ENCODE peak calls at places on chromosomes 1 and 21, in eight cellular contexts. S is NCI-H524; Y is hepatocyte; H is T47D; W is stimulated activated naive CD8-positive, alpha-beta T cell treated with anti-CD3 and anti-CD28 coated beads, Interleukin-15, amount 100 ng/mL, for 72 hours; F is lung; A is sigmoid colon; P is mammary epithelial cell. K is an unnamed sample.

GRCh38 chr1:12135612-12136011 is 31.2 kb upstream of the TNFRSF1B start:
- DNase-seq in S (no peak), Y (no peak), H (no peak), W (no peak), F (no peak), A (peak), P (peak), K (no peak)

GRCh38 chr1:205748398-205749093 is 1.4 kb downstream of the NUCKS1 start:
- DNase-seq in S (peak), Y (peak), H (peak), W (peak), F (no peak), A (no peak), P (peak), K (no peak)

GRCh38 chr1:6111571-6111970 is 65.9 kb downstream of the KCNAB2 start:
- DNase-seq in S (peak), Y (no peak), H (no peak), W (no peak), F (no peak), A (peak), P (peak), K (no peak)

GRCh38 chr1:38561699-38562098 is 297.9 kb downstream of the RRAGC start:
- DNase-seq in S (no peak), Y (no peak), H (no peak), W (no peak), F (no peak), A (no peak), P (no peak), K (no peak)

GRCh38 chr21:43880111-43880985 is 15.3 kb downstream of the AGPAT3 start:
- DNase-seq in S (peak), Y (no peak), H (peak), W (no peak), F (peak), A (no peak), P (peak), K (no peak)

GRCh38 chr1:117631361-117631760 is 25.5 kb downstream of the TENT5C start:
- DNase-seq in S (no peak), Y (peak), H (peak), W (no peak), F (peak), A (no peak), P (no peak), K (no peak)

GRCh38 chr1:21669287-21670058 is at the start of gene RAP1GAP:
- DNase-seq in S (peak), Y (peak), H (no peak), W (no peak), F (no peak), A (peak), P (no peak), K (peak)

GRCh38 chr1:169047074-169047473 is 59.4 kb upstream of the ATP1B1 start:
- DNase-seq in S (no peak), Y (peak), H (no peak), W (no peak), F (no peak), A (no peak), P (peak), K (no peak)

GRCh38 chr1:25774921-25775774 is 24.8 kb upstream of the SELENON start:
- DNase-seq in S (peak), Y (no peak), H (peak), W (peak), F (no peak), A (no peak), P (no peak), K (peak)

GRCh38 chr1:151847867-151848596 is 5.5 kb downstream of the THEM5 start:
- DNase-seq in S (no peak), Y (no peak), H (no peak), W (no peak), F (no peak), A (peak), P (no peak), K (no peak)

GRCh38 chr1:196577386-196577785 is 30.9 kb downstream of the KCNT2 start:
- DNase-seq in S (no peak), Y (no peak), H (no peak), W (no peak), F (no peak), A (no peak), P (no peak), K (no peak)

GRCh38 chr1:14552246-14552970 is 46.1 kb upstream of the KAZN start:
- DNase-seq in S (no peak), Y (no peak), H (no peak), W (no peak), F (no peak), A (no peak), P (no peak), K (no peak)

GRCh38 chr21:31110430-31110829 is 72.2 kb upstream of the KRTAP19-8 start:
- DNase-seq in S (no peak), Y (no peak), H (no peak), W (no peak), F (no peak), A (no peak), P (no peak), K (no peak)

GRCh38 chr1:115203287-115203686 is 114.0 kb upstream of the TSPAN2 start:
- DNase-seq in S (no peak), Y (no peak), H (no peak), W (no peak), F (no peak), A (no peak), P (no peak), K (no peak)